ENCODE peak calls at places on chromosomes 3 and 15, in five cellular contexts. G is K562; X is CD8-positive, alpha-beta memory T cell; T is Peyer's patch; J is vagina. U is an unnamed sample. For H3K27me3, the result is how much of the 10 kb centered on the place peaks cover.

GRCh38 chr3:62777130-62777529 is 98.1 kb downstream of the CADPS start:
- DNase-seq in G (no peak), X (no peak), T (no peak), J (no peak), U (no peak)

GRCh38 chr3:138458774-138459499 is 24.5 kb downstream of the ESYT3 start:
- DNase-seq in G (no peak), X (no peak), T (no peak), J (no peak), U (no peak)

GRCh38 chr15:69522361-69522760 is 69.7 kb downstream of the RPLP1 start:
- DNase-seq in G (no peak), X (no peak), T (no peak), J (no peak), U (no peak)

GRCh38 chr3:33914731-33915389 is 116.4 kb downstream of the PDCD6IP start:
- DNase-seq in G (peak), X (no peak), T (no peak), J (no peak), U (no peak)

GRCh38 chr3:69767571-69767970 is 28.3 kb downstream of the MITF start:
- DNase-seq in G (no peak), X (no peak), T (peak), J (no peak), U (no peak)

GRCh38 chr15:35479423-35479822 is 66.5 kb downstream of the DPH6 start:
- DNase-seq in G (no peak), X (no peak), T (no peak), J (no peak), U (no peak)

GRCh38 chr3:15486979-15487378 is 34.5 kb downstream of the COLQ start:
- DNase-seq in G (no peak), X (no peak), T (no peak), J (no peak), U (no peak)

GRCh38 chr3:20352547-20353164 is 166.7 kb upstream of the SGO1 start:
- DNase-seq in G (peak), X (no peak), T (no peak), J (no peak), U (no peak)

DNA sequence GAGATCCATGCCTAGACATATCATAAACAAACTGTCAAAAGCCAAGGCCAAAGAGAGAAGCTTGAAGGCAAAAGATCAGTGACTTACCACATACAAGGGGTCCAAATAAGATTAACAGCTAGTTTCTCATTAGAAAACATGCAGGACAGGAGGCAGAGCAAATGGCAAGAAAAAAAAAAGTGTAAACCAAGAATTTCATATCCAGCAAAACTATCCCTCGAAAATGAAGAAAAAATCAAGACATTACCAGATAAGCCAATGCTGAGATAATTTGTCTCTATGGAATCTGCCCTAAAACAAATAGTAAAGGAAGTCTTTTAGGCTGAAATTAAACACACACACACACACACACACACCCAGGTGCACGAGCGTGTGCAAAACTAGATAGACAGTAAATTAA is 99.6 kb upstream of the NSMCE3 start:
- DNase-seq in G (no peak), X (no peak), T (no peak), J (no peak), U (no peak)
- H3K4me3 ChIP-seq in G (no peak), X (no peak), T (no peak), J (no peak), U (no peak)

GRCh38 chr15:70859998-70860397 is 6.0 kb upstream of the LARP6 start:
- DNase-seq in G (no peak), X (no peak), T (no peak), J (no peak), U (no peak)
- H3K27ac ChIP-seq in G (no peak), X (no peak), T (no peak), J (no peak), U (no peak)

DNA sequence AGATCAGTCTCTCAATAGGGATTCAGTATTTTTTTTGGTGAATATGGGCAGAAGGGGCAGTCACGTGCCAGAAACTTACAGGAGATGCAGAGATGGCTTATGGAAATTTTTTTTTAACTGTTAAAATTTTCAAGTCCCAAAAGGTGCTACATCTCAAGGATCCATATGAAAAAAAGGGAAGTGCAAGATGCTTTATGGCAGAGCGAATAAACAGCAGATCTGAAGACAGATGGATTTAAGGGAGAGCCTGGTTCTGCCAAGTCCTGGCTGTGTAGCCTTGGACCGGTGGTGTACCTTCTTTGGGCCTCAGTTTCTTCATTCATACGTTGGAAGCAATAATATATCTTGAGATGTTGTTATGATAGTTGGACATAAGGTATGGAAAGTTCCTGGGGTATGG is 91.5 kb upstream of the ARRDC4 start:
- DNase-seq in G (no peak), X (no peak), T (no peak), J (no peak), U (no peak)
- H3K27me3 ChIP-seq in G (under half), X (under half), T (under half), J (under half), U (under half)

DNA sequence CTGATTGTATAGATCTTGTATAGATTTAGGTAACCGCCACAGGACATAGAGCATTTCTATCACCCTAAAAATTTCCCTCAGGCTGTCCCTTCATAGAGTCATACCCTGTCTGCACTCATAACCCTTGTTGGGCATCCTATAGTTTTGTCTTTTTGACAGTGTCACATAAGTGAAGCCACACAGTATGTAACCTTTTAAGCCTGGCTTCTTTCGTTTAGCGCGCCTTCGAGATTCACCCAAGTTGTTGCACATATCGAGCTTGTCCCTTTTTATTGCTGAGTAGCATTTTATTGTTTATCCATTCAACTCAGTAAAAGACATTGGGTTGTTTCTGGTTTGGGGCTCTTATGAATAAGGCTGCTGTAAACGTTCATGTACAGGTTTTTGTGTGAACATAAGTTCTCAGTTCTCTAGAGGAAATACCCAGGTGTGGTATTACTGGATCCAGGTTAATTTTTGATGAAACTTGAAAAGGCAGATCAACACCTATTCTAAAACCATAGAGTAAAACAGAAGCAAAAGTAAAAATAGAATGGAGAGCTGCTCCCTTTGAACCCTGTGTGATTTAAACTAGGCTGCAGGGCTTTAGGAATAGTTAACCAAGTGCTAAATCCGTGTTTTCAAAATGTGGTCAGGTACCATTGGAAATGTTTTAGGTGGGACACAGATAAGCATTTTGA is 49.5 kb downstream of the CD86 start:
- DNase-seq in G (no peak), X (no peak), T (no peak), J (no peak), U (no peak)
- H3K4me3 ChIP-seq in G (no peak), X (no peak), T (no peak), J (no peak), U (no peak)

GRCh38 chr3:11716576-11717250 is 73.0 kb upstream of the VGLL4 start:
- DNase-seq in G (no peak), X (no peak), T (no peak), J (no peak), U (no peak)
- H3K27ac ChIP-seq in G (no peak), X (no peak), T (no peak), J (peak), U (no peak)

GRCh38 chr15:47961401-47962090 is 159.2 kb upstream of the SLC24A5 start:
- DNase-seq in G (no peak), X (no peak), T (peak), J (no peak), U (no peak)
- H3K27me3 ChIP-seq in G (under half), X (under half), T (under half), J (under half), U (under half)

GRCh38 chr15:31223478-31224350 is 102.9 kb upstream of the KLF13 start:
- DNase-seq in G (no peak), X (no peak), T (no peak), J (no peak), U (no peak)
- H3K4me3 ChIP-seq in G (no peak), X (no peak), T (no peak), J (peak), U (no peak)

GRCh38 chr3:159806412-159806811 is 182.2 kb upstream of the IL12A start:
- DNase-seq in G (no peak), X (no peak), T (no peak), J (peak), U (no peak)
- H3K27ac ChIP-seq in G (no peak), X (no peak), T (no peak), J (no peak), U (no peak)

GRCh38 chr15:91311986-91312385 is 211.9 kb downstream of the SV2B start:
- DNase-seq in G (no peak), X (peak), T (no peak), J (no peak), U (peak)
- H3K27me3 ChIP-seq in G (under half), X (under half), T (under half), J (under half), U (under half)

GRCh38 chr3:128122013-128122412 is 1.6 kb downstream of the RUVBL1 start:
- DNase-seq in G (no peak), X (no peak), T (no peak), J (peak), U (no peak)
- H3K4me3 ChIP-seq in G (peak), X (no peak), T (no peak), J (no peak), U (no peak)